ENCODE peak calls at places on chromosomes 12 and 14, in eight cellular contexts. S, F, Q, T, Z, A, X and W are unnamed samples.

GRCh38 chr12:75827061-75827460 is 204.5 kb downstream of the PHLDA1 start:
- DNase-seq in F (no peak), X (no peak), T (no peak), S (no peak), Z (no peak), A (no peak), Q (no peak), W (no peak)

GRCh38 chr12:8780389-8780788 is 42.0 kb upstream of the A2ML1 start:
- DNase-seq in Q (peak; percentile 21), T (peak; percentile 78), S (no peak), F (peak; percentile 20), A (peak; percentile 52), X (no peak), Z (peak; percentile 57), W (no peak)

GRCh38 chr14:90443161-90444076 is 46.6 kb downstream of the CALM1 start:
- DNase-seq in T (no peak), Z (no peak), F (peak; percentile 10), X (no peak), Q (no peak), A (no peak), S (no peak), W (no peak)

GRCh38 chr12:21301-22189 is 45.0 kb upstream of the IQSEC3 start:
- DNase-seq in T (no peak), A (no peak), Z (no peak), F (no peak), X (no peak), S (peak; percentile 29), Q (no peak), W (no peak)

GRCh38 chr12:56042430-56043203 is 899 bp downstream of the RPS26 start:
- DNase-seq in Z (no peak), S (no peak), A (no peak), Q (no peak), T (no peak), F (no peak), X (no peak), W (no peak)

GRCh38 chr14:70156602-70157001 is 32.1 kb downstream of the SLC8A3 start:
- DNase-seq in F (no peak), Q (no peak), T (no peak), X (no peak), A (no peak), Z (no peak), S (no peak), W (peak; percentile 42)

GRCh38 chr14:39998854-39999253 is 566.6 kb upstream of the FBXO33 start:
- DNase-seq in X (no peak), F (no peak), A (no peak), S (no peak), Q (no peak), Z (no peak), T (no peak), W (no peak)

GRCh38 chr12:80937391-80938238 is at the start of gene LIN7A:
- DNase-seq in S (peak; percentile 35), X (peak; percentile 76), T (peak; percentile 68), Q (no peak), Z (peak; percentile 41), F (peak; percentile 9), A (peak; percentile 30), W (peak; percentile 29)

GRCh38 chr14:90785474-90785873 is 30.8 kb downstream of the TTC7B start:
- DNase-seq in A (peak; percentile 78), X (peak; percentile 80), Q (no peak), T (peak; percentile 72), F (no peak), S (peak; percentile 40), Z (no peak), W (no peak)

GRCh38 chr12:67943295-67943892 is 45.9 kb upstream of the IFNG-AS1 start:
- DNase-seq in F (peak; percentile 52), Q (no peak), T (peak; percentile 80), Z (peak; percentile 58), A (peak; percentile 81), X (peak; percentile 31), S (peak; percentile 53), W (no peak)

GRCh38 chr14:102757646-102758045 is 19.6 kb upstream of the TRAF3 start:
- DNase-seq in S (no peak), T (no peak), A (no peak), Q (no peak), F (no peak), Z (no peak), X (no peak), W (no peak)

GRCh38 chr14:91254456-91254855 is 10.0 kb upstream of the GPR68 start:
- DNase-seq in T (no peak), Q (no peak), F (no peak), A (no peak), S (no peak), X (no peak), Z (no peak), W (no peak)

GRCh38 chr14:74982661-74983060 is 20.1 kb upstream of the EIF2B2 start:
- DNase-seq in Z (no peak), T (no peak), F (no peak), X (no peak), Q (no peak), S (no peak), A (no peak), W (no peak)

GRCh38 chr14:106417224-106418049 is 891.1 kb downstream of the TMEM121 start:
- DNase-seq in X (peak; percentile 44), Q (no peak), S (peak; percentile 48), F (no peak), A (no peak), Z (peak; percentile 70), T (peak; percentile 74), W (peak; percentile 64)

GRCh38 chr12:91846466-91847055 is 299.1 kb downstream of the BTG1 start:
- DNase-seq in T (no peak), X (no peak), Z (no peak), A (peak; percentile 3), S (no peak), F (no peak), Q (no peak), W (no peak)

GRCh38 chr14:41280745-41281144 is 325.9 kb upstream of the LRFN5 start:
- DNase-seq in Q (no peak), F (no peak), X (no peak), T (peak; percentile 64), S (no peak), Z (no peak), A (peak; percentile 48), W (no peak)

GRCh38 chr12:114400395-114400794 is 5.5 kb downstream of the TBX5 start:
- DNase-seq in T (peak; percentile 60), Q (no peak), X (no peak), S (no peak), A (peak; percentile 38), F (no peak), Z (no peak), W (no peak)

GRCh38 chr12:51846911-51847829 is 1.3 kb downstream of the FIGNL2 start:
- DNase-seq in F (no peak), Q (no peak), T (peak; percentile 89), A (peak; percentile 20), X (no peak), Z (peak; percentile 72), S (no peak), W (peak; percentile 55)

GRCh38 chr14:59507063-59507751 is 22.9 kb downstream of the JKAMP start:
- DNase-seq in F (peak; percentile 39), Q (no peak), A (peak; percentile 66), T (peak; percentile 90), Z (peak; percentile 81), S (peak; percentile 35), X (no peak), W (no peak)

DNA sequence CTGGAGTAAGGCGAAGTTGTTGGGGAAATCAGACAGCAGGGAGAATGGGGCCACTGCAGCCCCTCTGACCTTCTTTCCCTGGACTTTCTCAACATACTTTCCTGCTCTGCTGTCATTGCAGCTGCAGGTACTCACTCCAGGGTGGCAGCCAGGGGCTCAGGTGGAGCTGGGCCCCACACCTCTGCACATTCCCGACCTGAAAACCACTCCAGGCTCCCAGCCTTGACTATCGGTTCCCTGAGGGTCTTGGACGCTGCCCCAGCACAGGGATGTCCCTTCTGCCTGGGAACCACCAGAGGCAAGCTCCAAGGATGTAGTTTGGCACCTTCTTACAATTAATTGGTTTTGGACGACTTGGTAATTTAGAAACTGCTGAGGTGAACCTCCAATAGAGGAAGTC is 24.8 kb upstream of the CAPRIN2 start:
- DNase-seq in F (no peak), Q (no peak), Z (no peak), X (no peak), A (no peak), T (no peak), S (no peak), W (no peak)
- H3K4me3 ChIP-seq in F (no peak overlapping the region), Q (no peak overlapping the region), Z (no peak overlapping the region), X (no peak overlapping the region), A (no peak overlapping the region), T (no peak overlapping the region), S (no peak overlapping the region), W (no peak overlapping the region)

GRCh38 chr12:53928054-53928879 is 10.4 kb upstream of the HOXC13 start:
- DNase-seq in Z (no peak), Q (no peak), A (no peak), X (no peak), F (no peak), T (peak; percentile 24), S (no peak), W (no peak)
- H3K27me3 ChIP-seq in Z (no peaks in the 10 kb centered on the region), Q (peaks cover 74% of the 10 kb centered on the region), A (peaks cover 100% of the 10 kb centered on the region), X (peaks cover 49% of the 10 kb centered on the region), F (no peaks in the 10 kb centered on the region), T (peaks cover 100% of the 10 kb centered on the region), S (peaks cover 34% of the 10 kb centered on the region), W (peaks cover 95% of the 10 kb centered on the region)

GRCh38 chr14:95652171-95652570 is 34.1 kb upstream of the TCL1B start:
- DNase-seq in Q (no peak), S (no peak), T (no peak), F (no peak), A (no peak), X (no peak), Z (no peak), W (no peak)
- H3K4me3 ChIP-seq in Q (no peak overlapping the region), S (no peak overlapping the region), T (no peak overlapping the region), F (no peak overlapping the region), A (no peak overlapping the region), X (no peak overlapping the region), Z (no peak overlapping the region), W (no peak overlapping the region)

GRCh38 chr12:54207539-54208267 is 18.9 kb upstream of the SMUG1 start:
- DNase-seq in Q (no peak), Z (peak; percentile 91), A (peak; percentile 57), T (peak; percentile 96), X (peak; percentile 69), F (peak; percentile 82), S (peak; percentile 73), W (peak; percentile 91)

GRCh38 chr12:54211920-54212319 is 23.1 kb upstream of the SMUG1 start:
- DNase-seq in T (no peak), S (no peak), X (no peak), Q (no peak), A (no peak), Z (no peak), F (no peak), W (no peak)

GRCh38 chr12:54206807-54207206 is 18.0 kb upstream of the SMUG1 start:
- DNase-seq in F (no peak), A (no peak), Z (no peak), T (no peak), S (no peak), X (no peak), Q (no peak), W (no peak)

GRCh38 chr12:54210400-54210790 is 21.6 kb upstream of the SMUG1 start:
- DNase-seq in X (no peak), Z (no peak), Q (no peak), S (no peak), T (no peak), A (no peak), F (no peak), W (no peak)

DNA sequence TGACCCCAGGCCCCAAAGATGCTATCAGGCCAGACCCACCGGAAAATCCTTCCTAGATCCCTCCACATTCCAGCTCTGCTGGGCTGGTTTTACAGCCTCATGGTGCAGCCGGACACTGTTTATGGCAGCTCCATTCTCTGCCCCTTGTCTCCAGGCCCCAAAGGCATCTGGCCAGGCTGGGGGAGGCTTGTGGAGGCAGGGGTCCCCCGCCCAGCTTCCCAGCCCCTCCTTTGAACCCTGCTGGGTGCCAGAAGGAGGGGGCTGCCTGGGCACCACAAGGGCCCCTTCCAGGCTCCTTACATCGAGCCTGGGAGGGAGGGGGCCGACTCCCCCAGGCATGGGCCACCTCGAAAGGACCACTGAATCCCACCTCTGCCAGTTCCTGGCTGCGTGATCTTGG is 19.8 kb upstream of the SMUG1 start:
- DNase-seq in S (no peak), T (no peak), F (no peak), X (peak; percentile 14), Z (no peak), Q (no peak), A (no peak), W (no peak)
- H3K27me3 ChIP-seq in S (no peaks in the 10 kb centered on the region), T (peaks cover 87% of the 10 kb centered on the region), F (no peaks in the 10 kb centered on the region), X (peaks cover 7% of the 10 kb centered on the region), Z (no peaks in the 10 kb centered on the region), Q (no peaks in the 10 kb centered on the region), A (peaks cover 37% of the 10 kb centered on the region), W (no peaks in the 10 kb centered on the region)